ENCODE peak calls at places on chromosomes 2 and 18, in six cellular contexts. One of them, this sample, is unnamed.
A peak's percentile ranks its signal among the peaks of the same experiment; 100 is the strongest.

GRCh38 chr18:39051013-39051412 is 1485.4 kb upstream of the CELF4 start:
- DNase-seq in PC-3: no peak
- DNase-seq in Caco-2: no peak
- DNase-seq in GM23248: no peak
- DNase-seq in cardiac muscle cell: no peak
- DNase-seq in right cardiac atrium: no peak
- DNase-seq in this sample: no peak

GRCh38 chr2:78418041-78418440 is 607.5 kb upstream of the REG3G start:
- DNase-seq in Caco-2: no peak
- DNase-seq in cardiac muscle cell: no peak
- DNase-seq in right cardiac atrium: no peak
- DNase-seq in PC-3: peak; percentile 23
- DNase-seq in GM23248: no peak
- DNase-seq in this sample: no peak

GRCh38 chr2:236666646-236667204 is 97.1 kb downstream of the ACKR3 start:
- DNase-seq in right cardiac atrium: no peak
- DNase-seq in cardiac muscle cell: no peak
- DNase-seq in Caco-2: no peak
- DNase-seq in PC-3: no peak
- DNase-seq in GM23248: no peak
- DNase-seq in this sample: no peak

GRCh38 chr18:59423251-59423650 is 64.2 kb upstream of the LMAN1 start:
- DNase-seq in cardiac muscle cell: peak; percentile 18
- DNase-seq in PC-3: no peak
- DNase-seq in right cardiac atrium: no peak
- DNase-seq in Caco-2: no peak
- DNase-seq in GM23248: no peak
- DNase-seq in this sample: no peak

GRCh38 chr18:73258375-73259087 is 390.7 kb upstream of the NETO1 start:
- DNase-seq in GM23248: no peak
- DNase-seq in Caco-2: no peak
- DNase-seq in right cardiac atrium: no peak
- DNase-seq in cardiac muscle cell: no peak
- DNase-seq in PC-3: no peak
- DNase-seq in this sample: no peak

GRCh38 chr2:85231242-85231805 is 96.5 kb downstream of the TGOLN2 start:
- DNase-seq in GM23248: no peak
- DNase-seq in right cardiac atrium: no peak
- DNase-seq in cardiac muscle cell: no peak
- DNase-seq in PC-3: no peak
- DNase-seq in Caco-2: peak; percentile 60
- DNase-seq in this sample: no peak

GRCh38 chr2:218645126-218645525 is 14.3 kb downstream of the ZNF142 start:
- DNase-seq in GM23248: peak; percentile 87
- DNase-seq in Caco-2: no peak
- DNase-seq in cardiac muscle cell: peak; percentile 22
- DNase-seq in right cardiac atrium: no peak
- DNase-seq in PC-3: peak; percentile 93
- DNase-seq in this sample: no peak

GRCh38 chr18:3179430-3180089 is 40.2 kb downstream of the MYOM1 start:
- DNase-seq in GM23248: no peak
- DNase-seq in Caco-2: no peak
- DNase-seq in cardiac muscle cell: no peak
- DNase-seq in right cardiac atrium: no peak
- DNase-seq in PC-3: peak; percentile 85
- DNase-seq in this sample: no peak

GRCh38 chr2:2324565-2325101 is 6.4 kb downstream of the MYT1L start:
- DNase-seq in right cardiac atrium: no peak
- DNase-seq in cardiac muscle cell: no peak
- DNase-seq in GM23248: no peak
- DNase-seq in Caco-2: no peak
- DNase-seq in PC-3: no peak
- DNase-seq in this sample: no peak

GRCh38 chr2:67649331-67650071 is 252.4 kb downstream of the ETAA1 start:
- DNase-seq in PC-3: peak; percentile 25
- DNase-seq in cardiac muscle cell: peak; percentile 96
- DNase-seq in right cardiac atrium: peak; percentile 34
- DNase-seq in Caco-2: no peak
- DNase-seq in GM23248: peak; percentile 64
- DNase-seq in this sample: peak; percentile 55

GRCh38 chr2:150480971-150481830 is 6.3 kb downstream of the RND3 start:
- DNase-seq in right cardiac atrium: no peak
- DNase-seq in GM23248: no peak
- DNase-seq in cardiac muscle cell: no peak
- DNase-seq in PC-3: peak; percentile 41
- DNase-seq in Caco-2: no peak
- DNase-seq in this sample: no peak

GRCh38 chr2:150483532-150483931 is 3.9 kb downstream of the RND3 start:
- DNase-seq in cardiac muscle cell: no peak
- DNase-seq in Caco-2: no peak
- DNase-seq in right cardiac atrium: no peak
- DNase-seq in PC-3: no peak
- DNase-seq in GM23248: no peak
- DNase-seq in this sample: no peak

GRCh38 chr2:150484006-150484405 is 3.5 kb downstream of the RND3 start:
- DNase-seq in Caco-2: no peak
- DNase-seq in cardiac muscle cell: no peak
- DNase-seq in PC-3: peak; percentile 79
- DNase-seq in right cardiac atrium: no peak
- DNase-seq in GM23248: peak; percentile 63
- DNase-seq in this sample: no peak

GRCh38 chr2:150482111-150482510 is 5.4 kb downstream of the RND3 start:
- DNase-seq in right cardiac atrium: no peak
- DNase-seq in cardiac muscle cell: no peak
- DNase-seq in Caco-2: no peak
- DNase-seq in PC-3: peak; percentile 8
- DNase-seq in GM23248: no peak
- DNase-seq in this sample: no peak

DNA sequence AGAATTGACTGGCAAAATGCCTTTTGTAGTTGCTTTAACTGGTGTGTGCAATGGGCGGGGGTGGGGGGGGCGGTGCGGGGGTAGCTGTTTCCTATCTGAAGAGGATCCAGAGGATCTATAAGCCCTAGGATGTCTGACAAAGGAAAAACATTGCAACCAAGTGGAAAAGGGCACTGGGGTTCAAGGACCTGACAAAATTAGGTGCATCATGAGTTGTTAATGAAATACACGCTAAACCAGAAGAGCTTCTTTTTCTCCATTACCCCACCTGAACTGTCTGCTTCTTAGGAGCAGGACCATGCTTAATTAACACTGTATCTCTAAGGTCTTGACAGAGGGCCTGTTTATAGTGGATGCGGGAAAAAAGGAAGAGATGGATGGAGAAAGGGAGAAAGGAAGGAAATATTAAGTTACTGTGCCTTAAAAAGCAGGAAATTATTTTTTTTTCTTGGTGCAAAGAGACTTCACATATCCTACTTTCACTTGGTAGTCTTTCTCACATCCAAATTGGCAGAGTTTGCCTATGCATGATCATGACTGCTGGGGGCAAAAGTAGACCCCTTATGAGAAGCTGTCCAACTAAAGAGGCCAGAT is 4.7 kb downstream of the RND3 start:
- DNase-seq in right cardiac atrium: no peak
- DNase-seq in cardiac muscle cell: no peak
- DNase-seq in GM23248: no peak
- DNase-seq in PC-3: peak; percentile 18
- DNase-seq in Caco-2: no peak
- DNase-seq in this sample: no peak
- H3K4me3 ChIP-seq in right cardiac atrium: no peak overlapping the region
- H3K4me3 ChIP-seq in cardiac muscle cell: no peak overlapping the region
- H3K4me3 ChIP-seq in GM23248: peak overlapping the region; percentile 92
- H3K4me3 ChIP-seq in PC-3: peak overlapping the region; percentile 90
- H3K4me3 ChIP-seq in Caco-2: no peak overlapping the region
- H3K4me3 ChIP-seq in this sample: peak overlapping the region; percentile 74

GRCh38 chr2:157838442-157839161 is 37.5 kb downstream of the ACVR1 start:
- DNase-seq in Caco-2: no peak
- DNase-seq in right cardiac atrium: peak; percentile 46
- DNase-seq in cardiac muscle cell: peak; percentile 71
- DNase-seq in GM23248: peak; percentile 80
- DNase-seq in PC-3: peak; percentile 71
- DNase-seq in this sample: peak; percentile 48

GRCh38 chr2:157839162-157839801 is 36.8 kb downstream of the ACVR1 start:
- DNase-seq in right cardiac atrium: no peak
- DNase-seq in Caco-2: no peak
- DNase-seq in cardiac muscle cell: peak; percentile 60
- DNase-seq in PC-3: peak; percentile 32
- DNase-seq in GM23248: peak; percentile 56
- DNase-seq in this sample: no peak

GRCh38 chr2:157836531-157836930 is 39.6 kb downstream of the ACVR1 start:
- DNase-seq in PC-3: no peak
- DNase-seq in Caco-2: no peak
- DNase-seq in right cardiac atrium: no peak
- DNase-seq in GM23248: no peak
- DNase-seq in cardiac muscle cell: no peak
- DNase-seq in this sample: no peak

GRCh38 chr2:157839822-157840221 is 36.3 kb downstream of the ACVR1 start:
- DNase-seq in right cardiac atrium: no peak
- DNase-seq in PC-3: no peak
- DNase-seq in Caco-2: no peak
- DNase-seq in GM23248: no peak
- DNase-seq in cardiac muscle cell: no peak
- DNase-seq in this sample: no peak

GRCh38 chr2:157837851-157838441 is 38.2 kb downstream of the ACVR1 start:
- DNase-seq in cardiac muscle cell: peak; percentile 43
- DNase-seq in GM23248: peak; percentile 63
- DNase-seq in Caco-2: no peak
- DNase-seq in PC-3: no peak
- DNase-seq in right cardiac atrium: peak; percentile 44
- DNase-seq in this sample: no peak
- H3K4me1 ChIP-seq in cardiac muscle cell: peaks cover 42% of the 10 kb centered on the region
- H3K4me1 ChIP-seq in GM23248: peaks cover 38% of the 10 kb centered on the region
- H3K4me1 ChIP-seq in Caco-2: no peaks in the 10 kb centered on the region
- H3K4me1 ChIP-seq in PC-3: peaks cover 25% of the 10 kb centered on the region
- H3K4me1 ChIP-seq in right cardiac atrium: peaks cover 32% of the 10 kb centered on the region
- H3K4me1 ChIP-seq in this sample: peaks cover 64% of the 10 kb centered on the region

GRCh38 chr2:134845028-134845427 is 6.6 kb downstream of the ACMSD start:
- DNase-seq in GM23248: no peak
- DNase-seq in cardiac muscle cell: no peak
- DNase-seq in PC-3: no peak
- DNase-seq in right cardiac atrium: no peak
- DNase-seq in Caco-2: no peak
- DNase-seq in this sample: no peak

GRCh38 chr2:134846213-134846612 is 7.8 kb downstream of the ACMSD start:
- DNase-seq in right cardiac atrium: no peak
- DNase-seq in GM23248: no peak
- DNase-seq in PC-3: no peak
- DNase-seq in Caco-2: no peak
- DNase-seq in cardiac muscle cell: no peak
- DNase-seq in this sample: no peak

GRCh38 chr2:134845719-134846118 is 7.3 kb downstream of the ACMSD start:
- DNase-seq in PC-3: peak; percentile 79
- DNase-seq in Caco-2: no peak
- DNase-seq in GM23248: peak; percentile 64
- DNase-seq in right cardiac atrium: no peak
- DNase-seq in cardiac muscle cell: no peak
- DNase-seq in this sample: no peak

GRCh38 chr2:134843968-134844367 is 5.6 kb downstream of the ACMSD start:
- DNase-seq in cardiac muscle cell: no peak
- DNase-seq in GM23248: no peak
- DNase-seq in right cardiac atrium: no peak
- DNase-seq in PC-3: peak; percentile 88
- DNase-seq in Caco-2: no peak
- DNase-seq in this sample: no peak

GRCh38 chr2:134842930-134843490 is 4.6 kb downstream of the ACMSD start:
- DNase-seq in GM23248: no peak
- DNase-seq in right cardiac atrium: no peak
- DNase-seq in Caco-2: no peak
- DNase-seq in cardiac muscle cell: no peak
- DNase-seq in PC-3: peak; percentile 49
- DNase-seq in this sample: no peak
- H3K4me3 ChIP-seq in GM23248: no peak overlapping the region
- H3K4me3 ChIP-seq in right cardiac atrium: no peak overlapping the region
- H3K4me3 ChIP-seq in Caco-2: no peak overlapping the region
- H3K4me3 ChIP-seq in cardiac muscle cell: no peak overlapping the region
- H3K4me3 ChIP-seq in PC-3: no peak overlapping the region
- H3K4me3 ChIP-seq in this sample: no peak overlapping the region

GRCh38 chr18:55310863-55311262 is 277.1 kb downstream of the TCF4 start:
- DNase-seq in Caco-2: no peak
- DNase-seq in right cardiac atrium: no peak
- DNase-seq in cardiac muscle cell: no peak
- DNase-seq in PC-3: no peak
- DNase-seq in GM23248: no peak
- DNase-seq in this sample: no peak
- H3K4me1 ChIP-seq in Caco-2: no peaks in the 10 kb centered on the region
- H3K4me1 ChIP-seq in right cardiac atrium: peaks cover 12% of the 10 kb centered on the region
- H3K4me1 ChIP-seq in cardiac muscle cell: no peaks in the 10 kb centered on the region
- H3K4me1 ChIP-seq in PC-3: no peaks in the 10 kb centered on the region
- H3K4me1 ChIP-seq in GM23248: peaks cover 18% of the 10 kb centered on the region
- H3K4me1 ChIP-seq in this sample: no peaks in the 10 kb centered on the region

GRCh38 chr2:26847663-26848335 is at the start of gene DPYSL5:
- DNase-seq in Caco-2: peak; percentile 57
- DNase-seq in right cardiac atrium: peak; percentile 23
- DNase-seq in cardiac muscle cell: no peak
- DNase-seq in GM23248: no peak
- DNase-seq in PC-3: no peak
- DNase-seq in this sample: no peak
- H3K4me3 ChIP-seq in Caco-2: peak within 1 kb of the TSS; percentile 40
- H3K4me3 ChIP-seq in right cardiac atrium: peak within 1 kb of the TSS; percentile 46
- H3K4me3 ChIP-seq in cardiac muscle cell: peak within 1 kb of the TSS; percentile 71
- H3K4me3 ChIP-seq in GM23248: peak within 1 kb of the TSS; percentile 26
- H3K4me3 ChIP-seq in PC-3: peak within 1 kb of the TSS; percentile 57
- H3K4me3 ChIP-seq in this sample: peak within 1 kb of the TSS; percentile 40

DNA sequence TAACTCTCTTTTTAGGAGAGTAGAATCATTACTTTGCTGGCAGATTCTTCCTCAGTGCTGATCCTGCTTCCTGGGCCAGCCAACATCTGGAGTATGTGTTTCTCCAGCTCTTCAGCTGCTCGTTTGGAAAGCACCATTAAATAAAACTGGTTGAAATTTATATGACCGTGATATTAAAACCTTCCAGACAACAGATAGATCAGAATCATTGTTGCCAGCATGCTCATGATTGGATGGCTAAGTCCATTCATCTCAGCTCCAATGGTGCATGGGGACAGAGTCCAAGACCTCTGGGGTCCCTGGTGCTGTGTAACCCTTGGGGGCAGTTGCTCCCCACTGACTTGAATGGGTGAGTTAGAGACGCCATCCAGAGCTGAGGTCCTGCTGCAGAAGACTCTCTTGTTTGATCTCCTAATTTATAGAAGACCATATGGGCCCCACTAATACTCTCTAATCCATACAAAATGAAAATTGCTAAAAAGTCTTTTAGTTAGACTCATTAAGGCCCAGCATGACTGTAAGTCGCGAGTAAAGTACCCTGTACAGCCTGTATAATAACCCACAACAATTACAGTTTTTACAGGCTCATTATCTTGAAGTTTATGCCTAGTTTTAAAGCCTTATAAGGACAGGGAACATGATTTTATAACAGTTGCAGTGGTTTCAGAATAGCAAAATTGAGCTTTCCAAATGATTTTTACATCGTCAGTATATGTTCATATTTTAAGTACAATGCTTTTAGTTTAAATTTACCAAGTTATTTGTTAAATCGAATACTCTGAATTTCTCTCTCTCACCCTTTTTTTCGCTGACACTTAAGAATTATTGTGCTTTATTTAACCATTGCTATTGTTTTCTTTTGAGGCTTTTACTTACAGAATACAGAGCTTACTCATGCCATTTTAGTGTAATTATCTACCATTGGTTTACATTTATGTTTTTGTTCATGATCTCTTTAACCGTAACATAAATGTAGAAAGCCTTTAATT is 60.0 kb downstream of the CABLES1 start:
- DNase-seq in GM23248: no peak
- DNase-seq in right cardiac atrium: no peak
- DNase-seq in PC-3: no peak
- DNase-seq in Caco-2: no peak
- DNase-seq in cardiac muscle cell: no peak
- DNase-seq in this sample: no peak
- H3K4me1 ChIP-seq in GM23248: peaks cover 21% of the 10 kb centered on the region
- H3K4me1 ChIP-seq in right cardiac atrium: peaks cover 5% of the 10 kb centered on the region
- H3K4me1 ChIP-seq in PC-3: no peaks in the 10 kb centered on the region
- H3K4me1 ChIP-seq in Caco-2: peaks cover 6% of the 10 kb centered on the region
- H3K4me1 ChIP-seq in cardiac muscle cell: peaks cover 12% of the 10 kb centered on the region
- H3K4me1 ChIP-seq in this sample: peaks cover 14% of the 10 kb centered on the region